ENCODE peak calls at places on chromosomes 16 and 17, in seven cellular contexts. One of them, this sample, is unnamed.

GRCh38 chr16:10616744-10617640 is 36.6 kb upstream of the EMP2 start:
- DNase-seq in adrenal gland: no peak
- DNase-seq in kidney epithelial cell: no peak
- DNase-seq in AG09309: no peak
- DNase-seq in vagina: no peak
- DNase-seq in RWPE1: peak; percentile 76
- DNase-seq in fibroblast of pulmonary artery: peak; percentile 28
- DNase-seq in this sample: no peak

GRCh38 chr17:6597727-6598126 is 41.4 kb upstream of the PITPNM3 start:
- DNase-seq in kidney epithelial cell: no peak
- DNase-seq in adrenal gland: no peak
- DNase-seq in AG09309: no peak
- DNase-seq in vagina: no peak
- DNase-seq in fibroblast of pulmonary artery: no peak
- DNase-seq in RWPE1: no peak
- DNase-seq in this sample: no peak

GRCh38 chr16:67825119-67825518 is 17.0 kb upstream of the THAP11 start:
- DNase-seq in AG09309: no peak
- DNase-seq in RWPE1: no peak
- DNase-seq in fibroblast of pulmonary artery: no peak
- DNase-seq in adrenal gland: no peak
- DNase-seq in vagina: no peak
- DNase-seq in kidney epithelial cell: no peak
- DNase-seq in this sample: no peak

GRCh38 chr16:64475627-64476351 is 646.1 kb downstream of the CDH11 start:
- DNase-seq in RWPE1: no peak
- DNase-seq in AG09309: peak; percentile 90
- DNase-seq in fibroblast of pulmonary artery: peak; percentile 62
- DNase-seq in vagina: no peak
- DNase-seq in adrenal gland: no peak
- DNase-seq in kidney epithelial cell: no peak
- DNase-seq in this sample: no peak

GRCh38 chr16:81650982-81651562 is 128.0 kb upstream of the PLCG2 start:
- DNase-seq in kidney epithelial cell: no peak
- DNase-seq in RWPE1: no peak
- DNase-seq in fibroblast of pulmonary artery: peak; percentile 59
- DNase-seq in vagina: no peak
- DNase-seq in adrenal gland: peak; percentile 54
- DNase-seq in AG09309: no peak
- DNase-seq in this sample: no peak

GRCh38 chr17:57570740-57571344 is 174.3 kb downstream of the CCDC182 start:
- DNase-seq in RWPE1: no peak
- DNase-seq in AG09309: no peak
- DNase-seq in adrenal gland: no peak
- DNase-seq in fibroblast of pulmonary artery: no peak
- DNase-seq in vagina: no peak
- DNase-seq in kidney epithelial cell: no peak
- DNase-seq in this sample: no peak

GRCh38 chr16:50354082-50354481 is 14.7 kb downstream of the BRD7 start:
- DNase-seq in fibroblast of pulmonary artery: no peak
- DNase-seq in RWPE1: no peak
- DNase-seq in vagina: no peak
- DNase-seq in adrenal gland: no peak
- DNase-seq in AG09309: no peak
- DNase-seq in kidney epithelial cell: no peak
- DNase-seq in this sample: no peak

GRCh38 chr17:38896373-38896954 is 26.6 kb downstream of the LASP1 start:
- DNase-seq in RWPE1: no peak
- DNase-seq in AG09309: no peak
- DNase-seq in fibroblast of pulmonary artery: no peak
- DNase-seq in vagina: no peak
- DNase-seq in kidney epithelial cell: no peak
- DNase-seq in adrenal gland: peak; percentile 38
- DNase-seq in this sample: no peak

GRCh38 chr17:65558683-65559311 is 2.7 kb downstream of the AXIN2 start:
- DNase-seq in vagina: no peak
- DNase-seq in adrenal gland: peak; percentile 24
- DNase-seq in AG09309: no peak
- DNase-seq in RWPE1: no peak
- DNase-seq in fibroblast of pulmonary artery: no peak
- DNase-seq in kidney epithelial cell: no peak
- DNase-seq in this sample: no peak

GRCh38 chr16:20901441-20902112 is 1.0 kb downstream of the LYRM1 start:
- DNase-seq in RWPE1: peak; percentile 60
- DNase-seq in adrenal gland: peak; percentile 76
- DNase-seq in kidney epithelial cell: no peak
- DNase-seq in AG09309: no peak
- DNase-seq in vagina: no peak
- DNase-seq in fibroblast of pulmonary artery: peak; percentile 70
- DNase-seq in this sample: no peak

GRCh38 chr17:76479515-76480048 is 12.2 kb downstream of the AANAT start:
- DNase-seq in fibroblast of pulmonary artery: no peak
- DNase-seq in adrenal gland: no peak
- DNase-seq in RWPE1: no peak
- DNase-seq in AG09309: no peak
- DNase-seq in kidney epithelial cell: no peak
- DNase-seq in vagina: no peak
- DNase-seq in this sample: no peak

GRCh38 chr17:72126575-72127486 is 6.0 kb downstream of the SOX9 start:
- DNase-seq in vagina: no peak
- DNase-seq in fibroblast of pulmonary artery: peak; percentile 56
- DNase-seq in adrenal gland: no peak
- DNase-seq in kidney epithelial cell: no peak
- DNase-seq in RWPE1: peak; percentile 54
- DNase-seq in AG09309: no peak
- DNase-seq in this sample: no peak
- TF ChIP-seq CTCF in vagina: no peak
- TF ChIP-seq CTCF in fibroblast of pulmonary artery: no peak
- TF ChIP-seq CTCF in adrenal gland: no peak
- TF ChIP-seq CTCF in kidney epithelial cell: no peak
- TF ChIP-seq CTCF in RWPE1: no peak
- TF ChIP-seq CTCF in AG09309: no peak
- TF ChIP-seq CTCF in this sample: no peak

DNA sequence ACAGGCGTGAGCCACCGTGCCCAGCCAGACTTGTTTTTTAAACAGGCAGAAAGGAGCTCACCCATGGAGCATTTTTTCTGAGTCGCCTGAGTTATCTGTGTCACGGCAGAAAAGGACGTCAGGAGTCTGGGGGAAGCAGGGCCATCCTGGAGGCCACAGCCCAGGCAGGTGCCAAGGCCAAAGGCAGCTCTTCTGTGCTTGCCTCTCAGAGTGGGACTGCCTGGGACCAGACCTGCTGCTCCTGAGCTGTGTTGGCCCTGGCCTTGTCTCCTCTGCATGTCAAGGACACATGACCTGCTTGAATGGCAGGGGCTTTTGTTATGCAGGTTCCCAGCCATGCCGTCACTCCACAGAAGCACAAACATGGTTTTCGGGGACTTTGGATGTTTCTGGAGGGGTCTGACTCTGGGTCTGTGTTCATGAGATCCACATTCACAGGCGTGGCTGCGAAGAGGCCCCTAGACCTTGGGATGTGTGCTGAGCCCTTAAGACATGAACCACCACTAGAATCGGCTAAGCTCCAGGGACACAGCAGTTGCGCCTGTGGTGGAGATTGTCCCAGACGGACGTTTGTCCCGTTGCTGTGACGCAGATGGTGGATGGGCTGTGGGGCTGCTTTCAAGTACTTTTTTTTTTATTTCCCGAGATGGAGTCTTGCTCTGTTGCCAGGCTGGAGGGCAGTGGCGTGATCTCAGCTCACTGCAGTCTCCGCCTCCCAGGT is 33.8 kb downstream of the FOXK2 start:
- DNase-seq in adrenal gland: peak; percentile 84
- DNase-seq in fibroblast of pulmonary artery: no peak
- DNase-seq in AG09309: no peak
- DNase-seq in RWPE1: no peak
- DNase-seq in vagina: no peak
- DNase-seq in kidney epithelial cell: no peak
- DNase-seq in this sample: no peak
- TF ChIP-seq CTCF in adrenal gland: no peak
- TF ChIP-seq CTCF in fibroblast of pulmonary artery: no peak
- TF ChIP-seq CTCF in AG09309: no peak
- TF ChIP-seq CTCF in RWPE1: no peak
- TF ChIP-seq CTCF in vagina: no peak
- TF ChIP-seq CTCF in kidney epithelial cell: no peak
- TF ChIP-seq CTCF in this sample: no peak

DNA sequence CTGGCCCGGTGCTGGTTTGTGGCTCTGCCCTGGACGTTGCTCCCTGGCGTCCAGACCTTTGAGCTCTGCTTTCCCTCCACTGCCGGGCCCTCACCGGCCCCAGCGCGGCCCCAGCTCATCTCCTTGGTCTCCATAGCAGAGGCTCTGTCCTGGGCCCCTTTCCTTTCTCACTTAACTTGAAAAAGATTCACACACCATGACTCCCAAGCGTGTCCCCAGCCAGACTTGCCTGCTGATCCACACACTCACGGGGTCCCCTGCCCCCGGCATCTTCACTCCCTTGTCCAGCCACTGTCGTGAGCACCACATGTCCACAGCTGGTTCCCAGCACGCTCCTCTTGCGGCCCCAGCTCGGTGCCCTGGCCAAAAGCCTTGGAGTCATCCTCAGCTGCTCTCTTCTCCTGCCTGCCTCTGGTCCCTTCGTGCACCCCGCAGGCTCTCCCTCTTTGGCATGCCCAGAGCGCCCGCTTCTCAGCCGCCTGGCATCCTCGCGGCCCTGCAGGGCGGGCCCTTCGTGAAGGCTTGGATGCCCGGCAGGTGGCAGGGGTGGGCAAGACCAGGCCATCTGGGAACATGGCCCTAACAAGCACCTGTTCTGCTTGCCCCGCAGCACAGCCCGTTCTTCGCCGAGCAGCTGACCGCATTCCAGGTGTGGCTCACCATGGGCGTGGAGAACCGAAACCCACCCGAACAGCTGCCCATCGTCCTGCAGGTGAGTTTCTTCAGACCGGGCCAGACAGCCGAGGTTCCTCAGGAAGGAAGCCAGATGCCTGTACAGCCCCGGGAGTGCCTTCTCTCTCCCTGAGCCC is 145.6 kb upstream of the CHMP6 start:
- DNase-seq in fibroblast of pulmonary artery: no peak
- DNase-seq in adrenal gland: peak; percentile 5
- DNase-seq in AG09309: no peak
- DNase-seq in RWPE1: no peak
- DNase-seq in kidney epithelial cell: no peak
- DNase-seq in vagina: no peak
- DNase-seq in this sample: no peak
- TF ChIP-seq CTCF in fibroblast of pulmonary artery: no peak
- TF ChIP-seq CTCF in adrenal gland: no peak
- TF ChIP-seq CTCF in AG09309: no peak
- TF ChIP-seq CTCF in RWPE1: no peak
- TF ChIP-seq CTCF in kidney epithelial cell: no peak
- TF ChIP-seq CTCF in vagina: no peak
- TF ChIP-seq CTCF in this sample: no peak

GRCh38 chr17:64198711-64199110 is 64.3 kb downstream of the TEX2 start:
- DNase-seq in adrenal gland: no peak
- DNase-seq in RWPE1: no peak
- DNase-seq in fibroblast of pulmonary artery: no peak
- DNase-seq in vagina: no peak
- DNase-seq in AG09309: no peak
- DNase-seq in kidney epithelial cell: no peak
- DNase-seq in this sample: no peak

GRCh38 chr17:64200080-64201042 is 62.7 kb downstream of the TEX2 start:
- DNase-seq in vagina: peak; percentile 52
- DNase-seq in RWPE1: no peak
- DNase-seq in AG09309: no peak
- DNase-seq in kidney epithelial cell: no peak
- DNase-seq in adrenal gland: no peak
- DNase-seq in fibroblast of pulmonary artery: peak; percentile 47
- DNase-seq in this sample: no peak

GRCh38 chr17:64203630-64204029 is 59.4 kb downstream of the TEX2 start:
- DNase-seq in adrenal gland: peak; percentile 33
- DNase-seq in RWPE1: no peak
- DNase-seq in vagina: no peak
- DNase-seq in AG09309: no peak
- DNase-seq in fibroblast of pulmonary artery: no peak
- DNase-seq in kidney epithelial cell: no peak
- DNase-seq in this sample: no peak

GRCh38 chr17:64205804-64206203 is 57.3 kb downstream of the TEX2 start:
- DNase-seq in RWPE1: no peak
- DNase-seq in vagina: no peak
- DNase-seq in fibroblast of pulmonary artery: no peak
- DNase-seq in AG09309: no peak
- DNase-seq in adrenal gland: no peak
- DNase-seq in kidney epithelial cell: no peak
- DNase-seq in this sample: no peak

DNA sequence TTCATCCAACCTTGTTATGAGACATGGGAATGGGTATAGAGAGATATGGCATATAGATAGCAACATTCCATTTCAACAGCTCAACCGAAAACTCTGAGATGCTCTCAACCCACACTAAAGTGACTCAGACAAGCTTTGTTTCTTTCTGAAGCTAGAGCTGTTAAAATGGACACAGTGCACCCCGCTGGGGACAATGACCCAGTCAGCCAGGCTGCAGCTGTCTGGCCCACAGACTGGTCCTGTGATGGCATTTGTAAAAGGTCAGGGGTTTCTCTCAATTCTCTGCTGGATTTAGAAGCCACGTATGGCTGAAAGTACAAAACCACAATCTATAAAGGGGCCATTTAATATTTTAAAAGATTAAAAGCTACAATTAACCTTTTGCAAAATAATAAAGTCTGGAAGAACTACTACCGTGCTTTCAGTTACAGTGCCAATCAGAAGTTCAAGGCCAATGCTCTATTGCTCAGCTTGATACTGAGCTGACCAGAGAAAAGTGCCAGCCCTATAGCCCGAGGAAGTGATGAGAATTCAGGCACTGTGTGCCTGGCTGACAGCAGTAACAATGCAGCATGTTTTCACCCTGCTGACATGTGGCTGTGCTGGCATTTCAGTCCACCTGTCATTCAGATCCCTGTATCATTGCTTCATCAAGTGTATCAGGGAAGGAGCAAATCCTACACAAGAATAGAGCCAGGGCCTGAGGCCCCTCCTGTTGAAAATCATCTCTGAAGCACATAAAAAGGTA is 60.2 kb downstream of the TEX2 start:
- DNase-seq in AG09309: no peak
- DNase-seq in vagina: no peak
- DNase-seq in kidney epithelial cell: no peak
- DNase-seq in adrenal gland: peak; percentile 58
- DNase-seq in fibroblast of pulmonary artery: peak; percentile 56
- DNase-seq in RWPE1: peak; percentile 41
- DNase-seq in this sample: no peak
- TF ChIP-seq CTCF in AG09309: peak; percentile 13
- TF ChIP-seq CTCF in vagina: no peak
- TF ChIP-seq CTCF in kidney epithelial cell: no peak
- TF ChIP-seq CTCF in adrenal gland: no peak
- TF ChIP-seq CTCF in fibroblast of pulmonary artery: no peak
- TF ChIP-seq CTCF in RWPE1: no peak
- TF ChIP-seq CTCF in this sample: no peak

DNA sequence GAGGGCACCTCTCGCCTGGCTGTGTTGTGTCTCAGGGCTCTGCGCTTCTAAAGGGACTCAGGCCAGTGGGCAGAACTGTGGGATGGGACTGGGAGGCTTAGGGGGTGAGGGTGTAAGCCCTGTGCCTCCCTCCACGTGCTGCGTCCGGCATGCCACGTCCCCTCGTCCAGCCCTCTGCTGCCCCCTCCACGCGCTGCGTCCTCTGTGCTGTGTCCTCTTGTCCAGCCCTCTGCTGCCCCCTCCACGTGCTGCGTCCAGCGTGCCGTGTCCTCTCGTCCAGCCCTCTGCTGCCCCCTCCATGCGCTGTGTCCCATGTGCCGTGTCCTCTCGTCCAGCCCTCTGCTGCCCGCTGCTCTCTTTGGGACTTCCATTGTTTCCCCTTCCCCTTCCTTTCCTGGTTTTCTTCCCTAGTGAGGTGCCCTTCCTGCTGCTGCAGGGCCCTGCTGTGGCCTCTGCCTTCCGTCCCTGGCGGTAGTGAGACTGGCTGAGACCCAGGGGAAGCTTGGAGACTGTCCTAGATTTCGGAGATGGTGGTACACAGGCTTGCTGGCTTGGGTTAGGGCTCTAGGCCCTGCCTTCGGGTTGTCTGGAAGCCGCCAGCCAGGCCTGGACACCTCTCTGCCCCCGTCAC is 6.4 kb upstream of the ZNF750 start:
- DNase-seq in vagina: no peak
- DNase-seq in AG09309: no peak
- DNase-seq in adrenal gland: no peak
- DNase-seq in fibroblast of pulmonary artery: no peak
- DNase-seq in kidney epithelial cell: no peak
- DNase-seq in RWPE1: no peak
- DNase-seq in this sample: no peak
- TF ChIP-seq CTCF in vagina: no peak
- TF ChIP-seq CTCF in AG09309: no peak
- TF ChIP-seq CTCF in adrenal gland: no peak
- TF ChIP-seq CTCF in fibroblast of pulmonary artery: no peak
- TF ChIP-seq CTCF in kidney epithelial cell: no peak
- TF ChIP-seq CTCF in RWPE1: no peak
- TF ChIP-seq CTCF in this sample: no peak

This sample was measured in D721Med.